ENCODE peak calls at places on chromosomes 12 and 14, in eight cellular contexts. One of them, this sample, is unnamed.

GRCh38 chr12:78293039-78293686 is 462.5 kb downstream of the NAV3 start:
- DNase-seq in activated T-cell treated with anti-CD3 and anti-CD28 coated beads for 24 hours: no peak
- DNase-seq in Calu3: peak; percentile 31
- DNase-seq in bronchial epithelial cell: peak; percentile 76
- DNase-seq in putamen: no peak
- DNase-seq in lower lobe of right lung: no peak
- DNase-seq in skeletal muscle cell: peak; percentile 13
- DNase-seq in NCI-H1694 treated with DMSO at 0.1 percent for 48 hours: no peak
- DNase-seq in this sample: no peak

GRCh38 chr14:105864651-105865265 is 338.4 kb downstream of the TMEM121 start:
- DNase-seq in activated T-cell treated with anti-CD3 and anti-CD28 coated beads for 24 hours: no peak
- DNase-seq in Calu3: no peak
- DNase-seq in bronchial epithelial cell: no peak
- DNase-seq in putamen: no peak
- DNase-seq in lower lobe of right lung: peak; percentile 41
- DNase-seq in skeletal muscle cell: no peak
- DNase-seq in NCI-H1694 treated with DMSO at 0.1 percent for 48 hours: no peak
- DNase-seq in this sample: no peak

GRCh38 chr14:44889600-44890479 is 71.9 kb downstream of the KLHL28 start:
- DNase-seq in activated T-cell treated with anti-CD3 and anti-CD28 coated beads for 24 hours: no peak
- DNase-seq in Calu3: no peak
- DNase-seq in bronchial epithelial cell: no peak
- DNase-seq in putamen: no peak
- DNase-seq in lower lobe of right lung: no peak
- DNase-seq in skeletal muscle cell: no peak
- DNase-seq in NCI-H1694 treated with DMSO at 0.1 percent for 48 hours: no peak
- DNase-seq in this sample: no peak

GRCh38 chr12:2461046-2461445 is 333.7 kb upstream of the FKBP4 start:
- DNase-seq in activated T-cell treated with anti-CD3 and anti-CD28 coated beads for 24 hours: no peak
- DNase-seq in Calu3: no peak
- DNase-seq in bronchial epithelial cell: no peak
- DNase-seq in putamen: no peak
- DNase-seq in lower lobe of right lung: no peak
- DNase-seq in skeletal muscle cell: no peak
- DNase-seq in NCI-H1694 treated with DMSO at 0.1 percent for 48 hours: no peak
- DNase-seq in this sample: no peak

GRCh38 chr14:75553761-75554160 is 24.7 kb upstream of the FLVCR2 start:
- DNase-seq in activated T-cell treated with anti-CD3 and anti-CD28 coated beads for 24 hours: no peak
- DNase-seq in Calu3: no peak
- DNase-seq in bronchial epithelial cell: no peak
- DNase-seq in putamen: no peak
- DNase-seq in lower lobe of right lung: no peak
- DNase-seq in skeletal muscle cell: no peak
- DNase-seq in NCI-H1694 treated with DMSO at 0.1 percent for 48 hours: no peak
- DNase-seq in this sample: no peak

GRCh38 chr14:59483360-59483759 is 848 bp downstream of the L3HYPDH start:
- DNase-seq in activated T-cell treated with anti-CD3 and anti-CD28 coated beads for 24 hours: no peak
- DNase-seq in Calu3: no peak
- DNase-seq in bronchial epithelial cell: peak; percentile 53
- DNase-seq in putamen: no peak
- DNase-seq in lower lobe of right lung: no peak
- DNase-seq in skeletal muscle cell: peak; percentile 65
- DNase-seq in NCI-H1694 treated with DMSO at 0.1 percent for 48 hours: no peak
- DNase-seq in this sample: no peak

GRCh38 chr12:47867496-47867941 is 37.3 kb downstream of the VDR start:
- DNase-seq in activated T-cell treated with anti-CD3 and anti-CD28 coated beads for 24 hours: no peak
- DNase-seq in Calu3: no peak
- DNase-seq in bronchial epithelial cell: peak; percentile 79
- DNase-seq in putamen: no peak
- DNase-seq in lower lobe of right lung: no peak
- DNase-seq in skeletal muscle cell: peak; percentile 86
- DNase-seq in NCI-H1694 treated with DMSO at 0.1 percent for 48 hours: no peak
- DNase-seq in this sample: no peak

GRCh38 chr12:64665506-64665905 is 55.2 kb downstream of the RASSF3 start:
- DNase-seq in activated T-cell treated with anti-CD3 and anti-CD28 coated beads for 24 hours: peak; percentile 30
- DNase-seq in Calu3: peak; percentile 75
- DNase-seq in bronchial epithelial cell: peak; percentile 34
- DNase-seq in putamen: no peak
- DNase-seq in lower lobe of right lung: no peak
- DNase-seq in skeletal muscle cell: no peak
- DNase-seq in NCI-H1694 treated with DMSO at 0.1 percent for 48 hours: no peak
- DNase-seq in this sample: peak; percentile 56

GRCh38 chr12:50723870-50724269 is 40.0 kb upstream of the ATF1 start:
- DNase-seq in activated T-cell treated with anti-CD3 and anti-CD28 coated beads for 24 hours: no peak
- DNase-seq in Calu3: no peak
- DNase-seq in bronchial epithelial cell: no peak
- DNase-seq in putamen: no peak
- DNase-seq in lower lobe of right lung: no peak
- DNase-seq in skeletal muscle cell: no peak
- DNase-seq in NCI-H1694 treated with DMSO at 0.1 percent for 48 hours: no peak
- DNase-seq in this sample: no peak

GRCh38 chr14:51616256-51616655 is 35.5 kb upstream of the FRMD6 start:
- DNase-seq in activated T-cell treated with anti-CD3 and anti-CD28 coated beads for 24 hours: no peak
- DNase-seq in Calu3: no peak
- DNase-seq in bronchial epithelial cell: no peak
- DNase-seq in putamen: no peak
- DNase-seq in lower lobe of right lung: no peak
- DNase-seq in skeletal muscle cell: no peak
- DNase-seq in NCI-H1694 treated with DMSO at 0.1 percent for 48 hours: no peak
- DNase-seq in this sample: no peak

GRCh38 chr14:105074601-105075053 is 9.4 kb upstream of the GPR132 start:
- DNase-seq in activated T-cell treated with anti-CD3 and anti-CD28 coated beads for 24 hours: no peak
- DNase-seq in Calu3: no peak
- DNase-seq in bronchial epithelial cell: no peak
- DNase-seq in putamen: no peak
- DNase-seq in lower lobe of right lung: no peak
- DNase-seq in skeletal muscle cell: no peak
- DNase-seq in NCI-H1694 treated with DMSO at 0.1 percent for 48 hours: peak; percentile 41
- DNase-seq in this sample: no peak

GRCh38 chr12:42921741-42922511 is 332.4 kb upstream of the PRICKLE1 start:
- DNase-seq in activated T-cell treated with anti-CD3 and anti-CD28 coated beads for 24 hours: no peak
- DNase-seq in Calu3: no peak
- DNase-seq in bronchial epithelial cell: peak; percentile 58
- DNase-seq in putamen: no peak
- DNase-seq in lower lobe of right lung: no peak
- DNase-seq in skeletal muscle cell: no peak
- DNase-seq in NCI-H1694 treated with DMSO at 0.1 percent for 48 hours: no peak
- DNase-seq in this sample: no peak

GRCh38 chr14:58414845-58415244 is 12.5 kb downstream of the TIMM9 start:
- DNase-seq in activated T-cell treated with anti-CD3 and anti-CD28 coated beads for 24 hours: no peak
- DNase-seq in Calu3: no peak
- DNase-seq in bronchial epithelial cell: no peak
- DNase-seq in putamen: no peak
- DNase-seq in lower lobe of right lung: no peak
- DNase-seq in skeletal muscle cell: no peak
- DNase-seq in NCI-H1694 treated with DMSO at 0.1 percent for 48 hours: no peak
- DNase-seq in this sample: no peak

GRCh38 chr12:100867639-100868393 is 73.2 kb downstream of the ANO4 start:
- DNase-seq in activated T-cell treated with anti-CD3 and anti-CD28 coated beads for 24 hours: no peak
- DNase-seq in Calu3: peak; percentile 9
- DNase-seq in bronchial epithelial cell: peak; percentile 82
- DNase-seq in putamen: no peak
- DNase-seq in lower lobe of right lung: no peak
- DNase-seq in skeletal muscle cell: no peak
- DNase-seq in NCI-H1694 treated with DMSO at 0.1 percent for 48 hours: no peak
- DNase-seq in this sample: no peak

GRCh38 chr12:11716794-11717532 is 67.5 kb downstream of the ETV6 start:
- DNase-seq in activated T-cell treated with anti-CD3 and anti-CD28 coated beads for 24 hours: no peak
- DNase-seq in Calu3: no peak
- DNase-seq in bronchial epithelial cell: no peak
- DNase-seq in putamen: peak; percentile 66
- DNase-seq in lower lobe of right lung: no peak
- DNase-seq in skeletal muscle cell: peak; percentile 76
- DNase-seq in NCI-H1694 treated with DMSO at 0.1 percent for 48 hours: no peak
- DNase-seq in this sample: peak; percentile 38